ENCODE peak calls at places on chromosomes 16 and 17, in six cellular contexts. N, H, F, C, S and A are unnamed samples.

GRCh38 chr17:80738406-80738805 is 193.8 kb downstream of the RPTOR start:
- DNase-seq in H (no peak), S (no peak), N (no peak), C (no peak), F (no peak), A (no peak)

GRCh38 chr16:11020792-11021440 is 76.6 kb downstream of the CLEC16A start:
- DNase-seq in H (no peak), F (no peak), C (no peak), N (no peak), S (no peak), A (no peak)

GRCh38 chr17:42248351-42249179 is 27.6 kb downstream of the STAT5B start:
- DNase-seq in H (no peak), S (no peak), N (peak), F (peak), C (peak), A (no peak)

GRCh38 chr17:18877104-18877503 is 19.2 kb downstream of the PRPSAP2 start:
- DNase-seq in H (no peak), N (peak), S (no peak), C (no peak), F (no peak), A (no peak)

GRCh38 chr16:84519855-84520254 is 15.4 kb upstream of the MEAK7 start:
- DNase-seq in S (no peak), F (no peak), N (no peak), C (no peak), H (no peak), A (no peak)

GRCh38 chr17:11545002-11545401 is 53.3 kb upstream of the DNAH9 start:
- DNase-seq in N (no peak), F (no peak), S (no peak), H (no peak), C (no peak), A (no peak)

GRCh38 chr16:73746554-73746953 is 550.1 kb upstream of the PSMD7 start:
- DNase-seq in F (no peak), H (no peak), C (no peak), S (no peak), N (no peak), A (no peak)

GRCh38 chr17:63442549-63443035 is 3.5 kb downstream of the CYB561 start:
- DNase-seq in F (no peak), N (no peak), H (peak), S (no peak), C (no peak), A (no peak)

GRCh38 chr17:79843475-79843916 is 4.3 kb upstream of the CBX4 start:
- DNase-seq in S (no peak), F (no peak), N (no peak), H (no peak), C (no peak), A (no peak)

GRCh38 chr16:87344931-87345631 is 27.9 kb upstream of the C16orf95 start:
- DNase-seq in C (no peak), N (no peak), H (peak), F (no peak), S (no peak), A (no peak)

GRCh38 chr17:6487243-6488007 is 43.2 kb downstream of the PIMREG start:
- DNase-seq in F (no peak), C (no peak), H (no peak), N (no peak), S (no peak), A (no peak)

GRCh38 chr16:17356243-17356933 is 114.4 kb downstream of the XYLT1 start:
- DNase-seq in H (no peak), N (no peak), S (no peak), F (no peak), C (no peak), A (no peak)

GRCh38 chr16:22816475-22816874 is 2.5 kb downstream of the HS3ST2 start:
- DNase-seq in C (peak), S (no peak), H (no peak), N (no peak), F (no peak), A (no peak)

GRCh38 chr16:71354156-71354555 is 4.4 kb upstream of the CALB2 start:
- DNase-seq in C (no peak), N (no peak), S (no peak), F (no peak), H (no peak), A (no peak)

GRCh38 chr17:17119533-17119932 is 77.3 kb downstream of the MPRIP start:
- DNase-seq in N (peak), C (no peak), F (peak), H (no peak), S (no peak), A (no peak)

GRCh38 chr17:80261159-80261894 is 675 bp downstream of the RNF213 start:
- DNase-seq in H (peak), F (peak), C (peak), S (peak), N (peak), A (peak)

GRCh38 chr17:78122221-78122990 is 6.1 kb downstream of the TMC6 start:
- DNase-seq in S (no peak), C (no peak), F (no peak), H (no peak), N (no peak), A (no peak)

GRCh38 chr17:78121801-78122220 is 6.7 kb downstream of the TMC6 start:
- DNase-seq in S (no peak), F (no peak), H (no peak), C (no peak), N (no peak), A (no peak)

GRCh38 chr17:78120971-78121800 is 7.4 kb downstream of the TMC6 start:
- DNase-seq in N (no peak), C (no peak), H (peak), S (no peak), F (no peak), A (no peak)

GRCh38 chr17:78118801-78119241 is 9.7 kb downstream of the TMC6 start:
- DNase-seq in F (no peak), C (no peak), H (no peak), S (no peak), N (no peak), A (no peak)

DNA sequence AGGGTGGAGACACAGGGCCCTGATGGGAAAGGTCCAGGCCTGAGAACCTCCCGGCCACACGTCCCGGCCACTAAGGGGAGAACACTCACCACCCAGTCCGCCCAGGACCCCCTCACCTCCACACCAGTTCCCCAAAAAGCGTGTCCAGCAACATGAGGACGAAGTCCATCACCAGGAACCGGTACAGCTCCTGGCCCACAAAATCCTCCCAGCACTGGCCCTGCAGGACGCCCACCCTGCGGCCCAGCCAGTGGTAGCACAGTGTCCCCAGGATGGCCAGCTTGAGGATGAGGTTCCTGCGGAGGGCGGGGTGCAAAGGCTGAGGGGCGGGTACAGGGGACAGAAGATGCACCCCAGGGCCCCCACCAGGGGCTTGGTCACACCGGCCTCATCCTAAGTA is 8.0 kb downstream of the TMC6 start:
- DNase-seq in S (no peak), C (no peak), F (no peak), H (no peak), N (no peak), A (no peak)
- H3K14ac ChIP-seq in S (no peak), C (no peak), F (no peak), H (no peak), N (no peak), A (no peak)

GRCh38 chr17:68776451-68776850 is 175.3 kb upstream of the FAM20A start:
- DNase-seq in H (no peak), N (peak), S (no peak), F (peak), C (no peak), A (no peak)

GRCh38 chr17:68778726-68779125 is 176.5 kb downstream of the ABCA8 start:
- DNase-seq in S (no peak), C (no peak), H (no peak), N (no peak), F (no peak), A (no peak)

GRCh38 chr17:68777856-68778694 is 176.9 kb upstream of the FAM20A start:
- DNase-seq in H (no peak), N (no peak), C (no peak), F (no peak), S (no peak), A (no peak)

GRCh38 chr17:68775969-68776368 is 174.8 kb upstream of the FAM20A start:
- DNase-seq in F (no peak), N (no peak), C (no peak), S (no peak), H (no peak), A (no peak)

GRCh38 chr17:68777243-68777855 is 176.2 kb upstream of the FAM20A start:
- DNase-seq in S (no peak), H (peak), F (peak), N (peak), C (peak), A (peak)
- H4K8ac ChIP-seq in S (no peak), H (no peak), F (no peak), N (no peak), C (no peak), A (no peak)

GRCh38 chr17:73324711-73325526 is 13.1 kb upstream of the CDC42EP4 start:
- DNase-seq in N (no peak), H (no peak), S (no peak), F (no peak), C (no peak), A (no peak)
- H3K27ac ChIP-seq in N (no peak), H (no peak), S (no peak), F (no peak), C (no peak), A (no peak)

GRCh38 chr17:64503821-64504768 is 2.0 kb downstream of the DDX5 start:
- DNase-seq in H (no peak), S (no peak), F (no peak), N (no peak), C (peak), A (no peak)
- H3K14ac ChIP-seq in H (no peak), S (no peak), F (no peak), N (peak), C (no peak), A (no peak)

DNA sequence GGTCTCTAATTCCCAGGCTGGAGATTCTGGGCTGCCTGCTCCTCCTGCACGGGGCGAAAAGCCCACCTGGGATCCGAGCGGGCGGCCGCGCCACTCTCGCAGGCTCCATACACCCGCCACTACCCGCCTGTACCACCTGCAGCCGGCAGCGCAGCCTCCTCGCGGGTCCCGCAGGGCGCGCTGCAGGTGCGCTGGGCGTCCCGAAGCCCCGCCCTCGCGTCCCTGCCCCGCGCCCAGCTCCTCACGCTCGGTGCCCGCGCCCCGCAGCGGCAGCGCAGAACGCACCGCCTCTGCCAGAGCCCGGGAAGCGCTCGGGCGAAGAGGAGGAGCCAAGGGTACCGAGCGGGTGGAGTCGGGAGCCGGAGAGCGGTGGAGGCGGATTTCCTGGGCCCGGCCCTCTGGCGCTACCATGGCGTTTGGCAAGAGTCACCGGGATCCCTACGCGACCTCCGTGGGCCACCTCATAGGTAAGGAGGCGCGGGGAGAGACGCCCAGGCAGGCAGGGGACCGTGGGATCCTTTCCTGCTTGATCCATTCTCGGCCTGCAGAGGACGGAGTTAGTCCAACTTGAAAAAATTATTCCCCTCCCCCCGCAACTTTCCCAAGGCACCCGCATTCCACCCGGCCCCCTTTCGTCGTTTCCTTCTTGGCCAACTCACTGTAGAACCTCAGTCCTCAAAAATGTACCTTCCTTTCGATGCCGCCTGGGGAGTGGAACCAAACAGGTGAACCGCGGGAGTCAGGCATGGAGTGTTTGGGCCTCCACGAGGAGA is at the start of gene TOM1L1:
- DNase-seq in C (peak), S (peak), N (peak), F (peak), H (peak), A (peak)
- H4K8ac ChIP-seq in C (peak), S (peak), N (peak), F (no peak), H (no peak), A (peak)

DNA sequence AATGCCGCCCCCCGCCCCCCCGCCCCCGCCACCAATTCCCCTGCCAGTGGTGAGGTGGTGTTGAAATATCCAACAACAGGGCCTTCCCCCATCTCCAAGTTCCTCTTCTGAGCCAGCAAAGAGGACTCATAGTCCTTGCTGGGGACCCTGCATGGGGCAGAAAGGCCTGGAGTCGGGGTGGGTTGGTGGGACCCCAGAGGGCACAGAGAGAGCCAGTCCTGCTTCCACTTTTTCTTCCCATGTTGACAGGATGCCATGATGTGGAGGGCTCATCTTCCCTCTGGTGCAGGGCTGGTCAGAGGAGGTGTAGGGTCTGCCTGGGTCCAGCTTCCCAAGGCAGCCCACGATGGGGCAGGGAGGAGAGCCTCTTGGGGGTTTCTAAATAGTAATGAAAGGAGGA is 49.0 kb upstream of the PIK3R6 start:
- DNase-seq in S (no peak), N (no peak), H (no peak), F (no peak), C (peak), A (no peak)
- H3K27ac ChIP-seq in S (no peak), N (no peak), H (no peak), F (no peak), C (no peak), A (no peak)

DNA sequence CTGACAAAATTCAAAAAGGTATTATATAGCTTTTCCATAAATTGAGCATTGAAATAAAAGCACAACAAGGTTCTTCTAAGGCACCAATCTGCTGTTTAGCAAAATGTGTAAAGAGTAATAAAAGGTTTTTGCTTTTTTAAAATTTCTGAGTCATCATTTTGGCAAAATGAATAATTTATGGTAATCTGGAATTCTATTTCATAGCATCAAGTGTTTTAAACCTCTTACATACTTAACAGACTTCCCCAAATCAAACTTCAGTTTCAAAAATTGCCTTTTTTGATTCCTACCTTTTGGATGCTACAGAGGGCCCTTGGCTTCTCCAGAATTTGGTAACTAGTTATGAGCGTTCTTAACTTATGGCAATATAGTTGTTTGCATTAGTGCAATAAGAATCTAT is 154.0 kb upstream of the ELAC2 start:
- DNase-seq in H (no peak), N (no peak), C (no peak), S (no peak), F (no peak), A (no peak)
- H3K14ac ChIP-seq in H (no peak), N (no peak), C (no peak), S (no peak), F (no peak), A (no peak)

DNA sequence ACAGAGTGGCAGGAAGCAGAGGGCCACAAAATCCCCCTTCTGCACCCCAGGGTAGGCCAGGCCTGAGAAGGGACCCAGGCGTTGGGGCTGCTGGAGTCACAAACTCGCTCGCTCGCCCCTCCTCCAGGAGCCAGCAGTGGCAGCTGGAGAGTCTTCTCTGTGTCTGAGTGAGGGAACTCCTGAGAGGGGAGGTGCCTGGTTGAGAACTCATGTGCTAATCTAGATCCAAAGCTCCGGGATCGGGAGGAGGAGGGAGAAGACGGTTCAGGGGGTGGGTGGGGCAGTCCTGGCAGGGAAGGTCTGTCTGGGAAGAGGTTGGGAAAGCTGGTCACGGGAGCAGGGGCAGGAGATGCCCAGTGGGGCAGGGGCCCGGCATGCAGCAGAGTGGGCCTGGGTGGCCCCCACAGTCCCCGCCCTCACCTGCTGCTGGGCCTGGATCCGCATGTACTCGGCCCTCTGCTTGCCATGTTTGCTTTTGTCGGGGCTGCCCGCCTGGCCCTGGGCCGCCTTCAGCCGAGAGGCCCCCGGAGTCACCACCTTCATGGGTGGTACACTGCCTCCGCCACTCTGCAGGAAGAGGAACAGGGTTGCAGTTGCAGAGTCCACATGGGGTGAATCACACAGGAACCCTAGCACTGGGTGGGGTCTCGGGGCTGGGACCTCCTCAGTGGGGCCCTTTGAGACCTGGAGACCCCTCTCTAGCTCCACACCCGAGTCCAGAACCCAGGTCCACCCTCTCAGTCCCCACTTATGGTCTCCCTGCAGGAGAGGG is 62.2 kb downstream of the SRCIN1 start:
- DNase-seq in H (no peak), N (no peak), C (no peak), S (no peak), F (no peak), A (no peak)
- H4K8ac ChIP-seq in H (no peak), N (no peak), C (no peak), S (no peak), F (no peak), A (no peak)

DNA sequence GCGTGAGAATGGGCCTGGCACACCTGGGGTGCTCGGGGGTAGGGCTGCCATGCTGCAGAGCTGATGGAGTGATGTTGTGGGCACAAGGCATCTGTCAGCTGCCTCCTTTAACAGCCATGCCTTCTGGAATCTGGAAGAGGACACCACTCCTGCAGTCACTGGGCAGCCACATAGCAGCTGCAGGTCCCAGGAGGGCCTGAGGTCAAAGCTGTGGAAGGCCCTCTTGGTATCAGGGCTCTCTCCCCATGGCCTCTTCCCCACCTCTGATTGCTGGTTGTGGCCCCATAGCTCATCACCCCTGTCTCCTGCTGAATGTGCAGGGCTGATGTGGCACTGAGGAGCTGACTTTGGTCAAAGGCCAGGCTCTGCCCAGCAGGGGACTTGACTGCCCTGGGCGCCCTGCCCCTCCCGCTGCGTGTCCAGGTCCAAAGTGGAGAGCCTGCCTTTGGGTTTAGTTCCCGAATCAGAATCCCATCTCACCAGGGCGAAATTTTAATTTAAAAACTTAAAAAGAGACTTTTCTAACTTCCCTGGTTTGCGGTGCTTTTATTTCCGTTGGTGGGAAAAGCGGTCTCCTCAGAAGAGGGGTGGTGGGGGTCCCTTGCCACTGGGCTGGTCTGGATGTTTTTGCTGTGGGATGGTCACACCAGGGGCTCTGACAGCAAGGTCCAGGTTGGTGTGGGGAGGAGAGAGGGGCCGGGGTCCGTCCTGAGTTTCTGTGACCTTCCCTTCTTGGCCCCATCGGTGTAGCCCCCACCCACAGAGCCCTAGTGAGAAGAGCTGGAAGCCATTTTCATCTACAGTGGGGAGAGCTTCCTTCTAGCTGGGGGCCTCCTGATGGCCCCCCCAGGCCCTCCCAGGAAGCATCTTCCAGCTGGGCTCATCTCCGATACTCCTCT is 5.9 kb downstream of the UBALD2 start:
- DNase-seq in N (no peak), S (no peak), C (peak), F (no peak), H (no peak), A (no peak)
- H3K27ac ChIP-seq in N (no peak), S (peak), C (no peak), F (no peak), H (no peak), A (no peak)

GRCh38 chr17:61465550-61466237 is 13.5 kb downstream of the TBX4 start:
- DNase-seq in N (no peak), S (no peak), F (no peak), C (no peak), H (peak), A (no peak)
- H3K14ac ChIP-seq in N (no peak), S (no peak), F (no peak), C (no peak), H (no peak), A (no peak)